ENCODE peak calls at places on chromosomes 2 and 18, in eight cellular contexts. One of them, this sample, is unnamed.

GRCh38 chr2:132670104-132670960 is at the start of gene LYPD1:
- DNase-seq in HCT116: no peak
- DNase-seq in IMR-90: no peak
- DNase-seq in psoas muscle: peak
- DNase-seq in fibroblast of pulmonary artery: no peak
- DNase-seq in testis: peak
- DNase-seq in adrenal gland: no peak
- DNase-seq in pancreas: peak
- DNase-seq in this sample: no peak

GRCh38 chr2:176669398-176670174 is 400.3 kb downstream of the MTX2 start:
- DNase-seq in IMR-90: no peak
- DNase-seq in fibroblast of pulmonary artery: no peak
- DNase-seq in adrenal gland: no peak
- DNase-seq in psoas muscle: no peak
- DNase-seq in pancreas: no peak
- DNase-seq in HCT116: no peak
- DNase-seq in testis: no peak
- DNase-seq in this sample: no peak

GRCh38 chr2:101022221-101022620 is 20.1 kb downstream of the RPL31 start:
- DNase-seq in HCT116: no peak
- DNase-seq in adrenal gland: no peak
- DNase-seq in psoas muscle: no peak
- DNase-seq in pancreas: no peak
- DNase-seq in IMR-90: no peak
- DNase-seq in testis: no peak
- DNase-seq in fibroblast of pulmonary artery: no peak
- DNase-seq in this sample: no peak

GRCh38 chr2:79935771-79936657 is 368.5 kb downstream of the LRRTM1 start:
- DNase-seq in fibroblast of pulmonary artery: peak
- DNase-seq in testis: peak
- DNase-seq in pancreas: no peak
- DNase-seq in psoas muscle: no peak
- DNase-seq in adrenal gland: peak
- DNase-seq in HCT116: no peak
- DNase-seq in IMR-90: peak
- DNase-seq in this sample: peak

GRCh38 chr2:179302764-179303561 is 38.3 kb upstream of the SESTD1 start:
- DNase-seq in psoas muscle: no peak
- DNase-seq in fibroblast of pulmonary artery: peak
- DNase-seq in IMR-90: peak
- DNase-seq in pancreas: no peak
- DNase-seq in adrenal gland: no peak
- DNase-seq in HCT116: no peak
- DNase-seq in testis: no peak
- DNase-seq in this sample: no peak

GRCh38 chr18:56902653-56903052 is 244.2 kb upstream of the BOD1L2 start:
- DNase-seq in testis: no peak
- DNase-seq in IMR-90: no peak
- DNase-seq in pancreas: no peak
- DNase-seq in HCT116: no peak
- DNase-seq in psoas muscle: no peak
- DNase-seq in adrenal gland: no peak
- DNase-seq in fibroblast of pulmonary artery: no peak
- DNase-seq in this sample: no peak

GRCh38 chr18:76126327-76126726 is 368.7 kb downstream of the ZNF516 start:
- DNase-seq in HCT116: no peak
- DNase-seq in pancreas: no peak
- DNase-seq in testis: peak
- DNase-seq in IMR-90: no peak
- DNase-seq in fibroblast of pulmonary artery: no peak
- DNase-seq in psoas muscle: no peak
- DNase-seq in adrenal gland: no peak
- DNase-seq in this sample: peak

GRCh38 chr2:112843288-112843687 is 6.7 kb upstream of the IL1B start:
- DNase-seq in pancreas: no peak
- DNase-seq in adrenal gland: no peak
- DNase-seq in HCT116: no peak
- DNase-seq in fibroblast of pulmonary artery: no peak
- DNase-seq in IMR-90: no peak
- DNase-seq in testis: no peak
- DNase-seq in psoas muscle: no peak
- DNase-seq in this sample: no peak

GRCh38 chr2:47253440-47253839 is 98.3 kb upstream of the STPG4 start:
- DNase-seq in testis: no peak
- DNase-seq in fibroblast of pulmonary artery: no peak
- DNase-seq in IMR-90: no peak
- DNase-seq in pancreas: no peak
- DNase-seq in psoas muscle: no peak
- DNase-seq in HCT116: no peak
- DNase-seq in adrenal gland: no peak
- DNase-seq in this sample: no peak

GRCh38 chr2:171492664-171493063 is 29.6 kb upstream of the CYBRD1 start:
- DNase-seq in IMR-90: no peak
- DNase-seq in fibroblast of pulmonary artery: no peak
- DNase-seq in pancreas: no peak
- DNase-seq in HCT116: no peak
- DNase-seq in adrenal gland: no peak
- DNase-seq in psoas muscle: no peak
- DNase-seq in testis: no peak
- DNase-seq in this sample: no peak

GRCh38 chr18:33201509-33201926 is 239.0 kb downstream of the CCDC178 start:
- DNase-seq in HCT116: no peak
- DNase-seq in testis: peak
- DNase-seq in IMR-90: no peak
- DNase-seq in fibroblast of pulmonary artery: peak
- DNase-seq in pancreas: no peak
- DNase-seq in psoas muscle: no peak
- DNase-seq in adrenal gland: no peak
- DNase-seq in this sample: no peak

GRCh38 chr2:53787255-53787910 is 539 bp downstream of the ERLEC1 start:
- DNase-seq in psoas muscle: no peak
- DNase-seq in pancreas: no peak
- DNase-seq in IMR-90: peak
- DNase-seq in adrenal gland: no peak
- DNase-seq in HCT116: no peak
- DNase-seq in fibroblast of pulmonary artery: peak
- DNase-seq in testis: no peak
- DNase-seq in this sample: peak

GRCh38 chr18:35241523-35241804 is 630 bp downstream of the ZNF397 start:
- DNase-seq in IMR-90: no peak
- DNase-seq in psoas muscle: no peak
- DNase-seq in pancreas: no peak
- DNase-seq in testis: no peak
- DNase-seq in fibroblast of pulmonary artery: no peak
- DNase-seq in adrenal gland: no peak
- DNase-seq in HCT116: no peak
- DNase-seq in this sample: no peak

GRCh38 chr2:71898851-71899681 is 248.6 kb downstream of the CYP26B1 start:
- DNase-seq in fibroblast of pulmonary artery: no peak
- DNase-seq in pancreas: no peak
- DNase-seq in IMR-90: no peak
- DNase-seq in HCT116: no peak
- DNase-seq in testis: no peak
- DNase-seq in psoas muscle: no peak
- DNase-seq in adrenal gland: no peak
- DNase-seq in this sample: no peak

GRCh38 chr18:23301971-23302370 is 151.1 kb upstream of the RIOK3 start:
- DNase-seq in fibroblast of pulmonary artery: no peak
- DNase-seq in psoas muscle: no peak
- DNase-seq in HCT116: no peak
- DNase-seq in IMR-90: no peak
- DNase-seq in adrenal gland: no peak
- DNase-seq in pancreas: no peak
- DNase-seq in testis: no peak
- DNase-seq in this sample: no peak

GRCh38 chr18:45839415-45840395 is 14.2 kb downstream of the SIGLEC15 start:
- DNase-seq in fibroblast of pulmonary artery: peak
- DNase-seq in pancreas: no peak
- DNase-seq in IMR-90: peak
- DNase-seq in testis: peak
- DNase-seq in adrenal gland: peak
- DNase-seq in HCT116: peak
- DNase-seq in psoas muscle: no peak
- DNase-seq in this sample: peak

GRCh38 chr2:219430633-219431615 is 3.7 kb upstream of the SPEG start:
- DNase-seq in adrenal gland: no peak
- DNase-seq in psoas muscle: peak
- DNase-seq in fibroblast of pulmonary artery: peak
- DNase-seq in IMR-90: peak
- DNase-seq in testis: peak
- DNase-seq in HCT116: no peak
- DNase-seq in pancreas: no peak
- DNase-seq in this sample: peak

GRCh38 chr2:172790404-172790803 is 54.8 kb downstream of the RAPGEF4 start:
- DNase-seq in HCT116: no peak
- DNase-seq in psoas muscle: no peak
- DNase-seq in testis: no peak
- DNase-seq in IMR-90: no peak
- DNase-seq in adrenal gland: no peak
- DNase-seq in pancreas: no peak
- DNase-seq in fibroblast of pulmonary artery: no peak
- DNase-seq in this sample: peak

GRCh38 chr2:10384089-10384734 is 63.9 kb downstream of the ODC1 start:
- DNase-seq in adrenal gland: no peak
- DNase-seq in pancreas: no peak
- DNase-seq in testis: no peak
- DNase-seq in psoas muscle: no peak
- DNase-seq in fibroblast of pulmonary artery: no peak
- DNase-seq in HCT116: no peak
- DNase-seq in IMR-90: no peak
- DNase-seq in this sample: no peak
- TF ChIP-seq CTCF in adrenal gland: no peak
- TF ChIP-seq CTCF in pancreas: no peak
- TF ChIP-seq CTCF in testis: no peak
- TF ChIP-seq CTCF in psoas muscle: no peak
- TF ChIP-seq CTCF in fibroblast of pulmonary artery: no peak
- TF ChIP-seq CTCF in HCT116: no peak
- TF ChIP-seq CTCF in IMR-90: no peak
- TF ChIP-seq CTCF in this sample: no peak

GRCh38 chr18:79952996-79953559 is 1.6 kb upstream of the SLC66A2 start:
- DNase-seq in IMR-90: no peak
- DNase-seq in adrenal gland: peak
- DNase-seq in HCT116: no peak
- DNase-seq in pancreas: no peak
- DNase-seq in fibroblast of pulmonary artery: no peak
- DNase-seq in psoas muscle: peak
- DNase-seq in testis: peak
- DNase-seq in this sample: no peak

GRCh38 chr18:79951545-79952456 is at the start of gene SLC66A2:
- DNase-seq in fibroblast of pulmonary artery: peak
- DNase-seq in IMR-90: peak
- DNase-seq in adrenal gland: peak
- DNase-seq in pancreas: peak
- DNase-seq in HCT116: peak
- DNase-seq in psoas muscle: peak
- DNase-seq in testis: peak
- DNase-seq in this sample: peak

GRCh38 chr18:79950440-79951341 is 762 bp downstream of the SLC66A2 start:
- DNase-seq in adrenal gland: peak
- DNase-seq in testis: peak
- DNase-seq in psoas muscle: peak
- DNase-seq in IMR-90: peak
- DNase-seq in fibroblast of pulmonary artery: no peak
- DNase-seq in HCT116: no peak
- DNase-seq in pancreas: peak
- DNase-seq in this sample: peak

GRCh38 chr18:79953921-79954651 is 2.6 kb upstream of the SLC66A2 start:
- DNase-seq in HCT116: no peak
- DNase-seq in adrenal gland: peak
- DNase-seq in pancreas: no peak
- DNase-seq in fibroblast of pulmonary artery: no peak
- DNase-seq in testis: peak
- DNase-seq in psoas muscle: no peak
- DNase-seq in IMR-90: no peak
- DNase-seq in this sample: no peak

DNA sequence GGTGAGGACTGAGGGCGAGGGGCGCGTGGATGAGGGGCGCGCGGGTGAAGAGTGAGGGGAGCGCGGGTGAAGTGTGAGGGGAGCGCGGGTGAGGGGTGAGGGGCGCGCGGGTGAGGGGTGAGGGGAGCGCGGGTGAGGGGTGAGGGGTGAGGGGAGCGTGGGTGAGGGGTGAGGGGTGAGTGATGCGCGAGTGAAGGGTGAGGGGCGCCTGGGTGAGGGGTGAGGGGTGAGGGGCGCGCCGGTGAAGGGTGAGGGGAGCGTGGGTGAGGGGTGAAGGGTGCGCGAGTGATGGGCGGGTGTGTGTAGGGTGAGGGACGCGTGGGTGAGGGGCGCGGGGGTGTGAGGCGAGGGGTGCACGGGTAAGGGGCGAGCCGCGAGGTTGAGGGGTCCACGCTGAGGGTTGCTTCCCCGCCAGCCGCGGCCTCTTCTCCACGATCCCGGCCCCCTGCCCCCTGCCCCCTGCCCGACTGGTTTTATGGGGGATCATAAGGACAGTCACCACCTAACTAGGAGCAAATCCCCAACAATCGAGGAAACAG is 1.1 kb upstream of the SLC66A2 start:
- DNase-seq in pancreas: no peak
- DNase-seq in IMR-90: no peak
- DNase-seq in adrenal gland: peak
- DNase-seq in HCT116: no peak
- DNase-seq in testis: peak
- DNase-seq in psoas muscle: peak
- DNase-seq in fibroblast of pulmonary artery: no peak
- DNase-seq in this sample: no peak
- H3K4me3 ChIP-seq in pancreas: no peak
- H3K4me3 ChIP-seq in IMR-90: peak
- H3K4me3 ChIP-seq in adrenal gland: peak
- H3K4me3 ChIP-seq in HCT116: peak
- H3K4me3 ChIP-seq in testis: peak
- H3K4me3 ChIP-seq in psoas muscle: peak
- H3K4me3 ChIP-seq in fibroblast of pulmonary artery: peak
- H3K4me3 ChIP-seq in this sample: peak

DNA sequence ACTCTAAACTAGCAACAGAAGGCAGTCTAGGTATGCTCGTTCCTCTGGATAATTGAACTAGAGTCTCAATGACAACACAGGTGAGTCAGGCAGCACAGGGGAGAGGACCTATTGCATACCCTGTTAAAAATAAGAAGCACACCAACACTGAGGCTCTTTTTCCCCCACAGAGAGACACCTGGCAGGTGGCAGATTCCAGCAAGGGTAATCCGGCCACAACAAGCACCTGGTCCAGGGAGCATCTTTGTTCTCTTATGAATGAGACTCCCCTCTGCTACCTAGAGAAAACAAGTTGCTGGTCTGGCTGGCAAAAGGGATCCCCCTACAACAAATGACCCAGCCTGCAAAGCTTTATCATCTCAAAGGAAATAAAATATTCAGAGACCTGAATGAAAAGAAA is 508.9 kb upstream of the POU3F3 start:
- DNase-seq in fibroblast of pulmonary artery: no peak
- DNase-seq in HCT116: no peak
- DNase-seq in testis: no peak
- DNase-seq in IMR-90: no peak
- DNase-seq in adrenal gland: no peak
- DNase-seq in pancreas: no peak
- DNase-seq in psoas muscle: no peak
- DNase-seq in this sample: no peak
- TF ChIP-seq CTCF in fibroblast of pulmonary artery: no peak
- TF ChIP-seq CTCF in HCT116: no peak
- TF ChIP-seq CTCF in testis: no peak
- TF ChIP-seq CTCF in IMR-90: no peak
- TF ChIP-seq CTCF in adrenal gland: no peak
- TF ChIP-seq CTCF in pancreas: no peak
- TF ChIP-seq CTCF in psoas muscle: no peak
- TF ChIP-seq CTCF in this sample: no peak

GRCh38 chr2:196988599-196988998 is 62.1 kb upstream of the PGAP1 start:
- DNase-seq in adrenal gland: no peak
- DNase-seq in HCT116: no peak
- DNase-seq in pancreas: no peak
- DNase-seq in fibroblast of pulmonary artery: no peak
- DNase-seq in psoas muscle: no peak
- DNase-seq in testis: no peak
- DNase-seq in IMR-90: no peak
- DNase-seq in this sample: no peak
- H3K4me3 ChIP-seq in adrenal gland: no peak
- H3K4me3 ChIP-seq in HCT116: no peak
- H3K4me3 ChIP-seq in pancreas: no peak
- H3K4me3 ChIP-seq in fibroblast of pulmonary artery: no peak
- H3K4me3 ChIP-seq in psoas muscle: peak
- H3K4me3 ChIP-seq in testis: no peak
- H3K4me3 ChIP-seq in IMR-90: no peak
- H3K4me3 ChIP-seq in this sample: no peak